ENCODE peak calls at places on chromosome 13, in seven cellular contexts. H is body of pancreas, E is upper lobe of right lung, M is MCF 10A, K is NB4, R is AG10803, N is cardiac fibroblast. A is an unnamed sample.

GRCh38 chr13:94435604-94436226 is 43.8 kb downstream of the DCT start:
- DNase-seq in N (peak), H (no peak), E (no peak), M (peak), K (peak), R (peak), A (peak)

GRCh38 chr13:105587786-105588185 is 947.7 kb downstream of the EFNB2 start:
- DNase-seq in E (no peak), R (no peak), M (peak), N (no peak), K (no peak), H (no peak), A (no peak)

GRCh38 chr13:106156468-106156867 is 379.0 kb downstream of the EFNB2 start:
- DNase-seq in H (no peak), K (no peak), E (no peak), R (peak), M (peak), N (peak), A (peak)

GRCh38 chr13:60990032-60990733 is 425.5 kb downstream of the PCDH20 start:
- DNase-seq in E (no peak), R (no peak), M (peak), K (peak), N (no peak), H (peak), A (no peak)

GRCh38 chr13:48265217-48265815 is 32.3 kb downstream of the ITM2B start:
- DNase-seq in M (no peak), H (no peak), R (no peak), N (no peak), K (no peak), E (no peak), A (no peak)

GRCh38 chr13:113562085-113562749 is 22.3 kb upstream of the TFDP1 start:
- DNase-seq in R (peak), H (peak), N (peak), K (peak), M (peak), E (peak), A (peak)

GRCh38 chr13:44267966-44268365 is 105.7 kb upstream of the SERP2 start:
- DNase-seq in E (no peak), M (peak), K (no peak), R (peak), N (peak), H (no peak), A (peak)

GRCh38 chr13:66407159-66407558 is 823.0 kb downstream of the PCDH9 start:
- DNase-seq in H (no peak), N (no peak), R (no peak), K (no peak), M (no peak), E (no peak), A (no peak)

GRCh38 chr13:26962671-26963070 is 202.1 kb upstream of the GPR12 start:
- DNase-seq in M (no peak), H (no peak), R (no peak), N (no peak), E (no peak), K (no peak), A (no peak)

GRCh38 chr13:73401769-73402168 is 343.0 kb downstream of the KLF5 start:
- DNase-seq in E (no peak), H (no peak), N (no peak), M (peak), K (no peak), R (no peak), A (no peak)
- TF ChIP-seq CTCF in E (no peak), H (peak), N (no peak), M (no peak), K (no peak), R (no peak), A (no peak)

DNA sequence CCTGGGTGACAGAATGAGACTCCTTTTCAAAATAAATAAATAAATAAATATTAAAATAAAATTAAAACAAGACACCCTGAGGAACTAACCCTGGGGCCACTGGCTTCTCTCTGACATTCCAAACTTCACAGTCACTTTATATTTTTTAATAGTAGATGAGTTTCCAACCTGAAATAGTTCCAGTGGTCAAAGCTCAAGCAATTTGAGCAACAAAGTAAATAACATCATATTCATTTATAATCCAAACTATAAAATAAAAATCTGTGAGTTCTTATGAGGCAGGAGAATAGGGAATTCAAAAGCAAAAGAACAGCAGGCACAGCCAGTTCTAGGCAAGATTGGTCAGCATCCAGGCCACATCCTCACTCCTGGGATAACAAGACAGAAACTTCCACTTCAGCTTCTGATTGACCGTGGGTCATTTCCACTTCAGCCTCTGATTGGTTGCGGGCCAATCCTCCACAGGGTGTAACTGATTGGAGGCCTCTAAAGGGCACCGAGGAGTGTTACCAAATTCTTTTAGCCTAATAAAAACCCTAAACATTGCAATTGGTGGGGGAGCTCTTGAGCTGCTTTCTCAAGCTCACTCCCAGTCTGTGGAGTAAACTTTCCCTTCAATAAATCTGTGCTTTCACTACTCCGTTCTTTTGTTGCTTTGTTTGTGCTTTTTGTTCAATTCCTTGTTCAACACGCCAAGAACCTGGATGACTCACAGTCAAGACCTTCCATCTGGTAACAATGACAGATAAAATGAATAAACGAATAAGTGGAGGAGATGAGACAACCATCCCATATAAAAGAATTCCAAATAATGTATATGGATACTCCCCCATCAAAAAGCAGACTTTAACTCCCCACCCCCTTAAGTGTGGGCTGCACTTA is 42.5 kb upstream of the AMER2 start:
- DNase-seq in H (peak), K (no peak), M (peak), N (peak), R (peak), E (no peak), A (peak)
- TF ChIP-seq CTCF in H (no peak), K (no peak), M (no peak), N (peak), R (peak), E (no peak), A (peak)

DNA sequence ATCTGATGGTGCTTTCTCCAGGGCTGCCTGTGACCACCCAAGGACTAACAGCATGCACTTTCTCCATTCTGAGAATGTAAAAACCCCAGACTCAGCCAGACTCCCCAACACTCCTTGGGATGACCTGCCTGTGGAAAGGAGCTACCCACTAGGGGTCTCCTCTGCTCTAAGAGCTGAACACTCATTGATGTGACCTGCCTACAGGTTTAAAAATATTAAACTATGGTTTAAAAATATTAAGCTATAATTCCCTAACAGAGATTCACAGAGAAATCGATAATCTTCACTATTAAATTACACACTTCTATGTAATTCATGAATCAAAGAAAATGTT is 696.2 kb upstream of the SLITRK5 start:
- DNase-seq in R (no peak), E (no peak), H (no peak), N (no peak), K (peak), M (no peak), A (no peak)
- TF ChIP-seq CTCF in R (no peak), E (no peak), H (no peak), N (no peak), K (peak), M (no peak), A (no peak)

GRCh38 chr13:112392719-112393118 is 16.6 kb downstream of the SPACA7 start:
- DNase-seq in H (no peak), N (no peak), R (no peak), K (no peak), M (no peak), E (no peak), A (no peak)
- TF ChIP-seq CTCF in H (no peak), N (no peak), R (no peak), K (peak), M (no peak), E (no peak), A (peak)

DNA sequence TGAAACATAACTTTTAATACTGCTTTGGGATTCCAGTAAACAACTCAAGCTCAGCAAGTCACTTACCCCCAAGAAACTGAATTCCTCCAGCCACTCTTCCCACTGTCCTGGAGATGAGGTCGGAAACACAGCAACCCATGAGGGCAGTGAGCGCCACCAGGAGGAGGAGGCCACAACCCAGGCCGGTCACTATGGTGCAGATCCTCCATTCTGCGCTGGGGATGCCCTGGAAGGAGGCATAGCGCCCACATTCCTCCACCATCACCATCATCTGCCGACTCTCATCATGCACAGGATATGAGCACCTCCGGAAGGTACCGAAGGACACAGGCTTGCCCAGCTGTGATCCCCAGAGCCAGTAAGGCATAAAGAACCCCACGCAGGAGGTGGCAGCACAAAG is 2.2 kb downstream of the LHFPL6 start:
- DNase-seq in E (no peak), K (no peak), N (peak), R (no peak), H (no peak), M (no peak), A (no peak)
- TF ChIP-seq CTCF in E (no peak), K (no peak), N (peak), R (peak), H (no peak), M (no peak), A (peak)

DNA sequence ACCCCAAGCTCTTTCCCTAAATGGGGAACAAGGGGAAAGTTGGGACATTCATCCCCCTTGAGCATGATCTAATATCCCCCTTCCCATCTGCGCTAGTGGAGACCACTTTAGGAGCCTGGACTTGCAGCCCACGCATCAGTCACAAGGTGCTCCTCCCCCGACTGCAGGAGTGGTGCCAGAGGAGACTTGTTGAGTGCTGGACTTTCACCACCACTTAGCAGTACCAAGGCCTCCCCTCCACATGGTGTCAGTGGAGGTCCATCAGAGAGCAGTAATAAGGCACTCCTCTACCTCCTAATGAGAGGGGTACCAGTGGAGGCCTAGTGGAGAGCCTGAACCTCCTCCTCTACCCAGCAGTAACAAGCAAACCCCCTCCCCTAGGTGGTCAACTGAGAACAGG is 22.5 kb downstream of the CAB39L start:
- DNase-seq in H (peak), K (peak), M (peak), R (no peak), E (no peak), N (peak), A (no peak)
- TF ChIP-seq CTCF in H (peak), K (peak), M (no peak), R (no peak), E (no peak), N (no peak), A (peak)

A was measured in HFFc6.